ENCODE peak calls at places on chromosome 19, in five cellular contexts. V is A673, D is neural progenitor cell, W is brain microvascular endothelial cell, T is WERI-Rb-1. Y is an unnamed sample.
A peak's percentile ranks its signal among the peaks of the same experiment; 100 is the strongest.

GRCh38 chr19:17420267-17420924 is 549 bp downstream of the MVB12A start:
- DNase-seq in V (no peak), D (peak; percentile 77), W (no peak), T (peak; percentile 65), Y (peak; percentile 67)

GRCh38 chr19:48558018-48558684 is 6.2 kb downstream of the SULT2B1 start:
- DNase-seq in V (no peak), D (no peak), W (peak; percentile 36), T (no peak), Y (no peak)

GRCh38 chr19:44714597-44715169 is 15.7 kb downstream of the CEACAM16 start:
- DNase-seq in V (no peak), D (no peak), W (no peak), T (no peak), Y (no peak)

GRCh38 chr19:49863935-49864320 is 3.4 kb downstream of the PNKP start:
- DNase-seq in V (no peak), D (no peak), W (no peak), T (no peak), Y (no peak)

GRCh38 chr19:8075158-8076086 is 22.9 kb downstream of the CCL25 start:
- DNase-seq in V (no peak), D (no peak), W (no peak), T (no peak), Y (no peak)

GRCh38 chr19:35134601-35135091 is at the start of gene LGI4:
- DNase-seq in V (no peak), D (peak; percentile 16), W (no peak), T (peak; percentile 28), Y (no peak)

GRCh38 chr19:5804516-5805464 is at the start of gene NRTN:
- DNase-seq in V (peak; percentile 61), D (peak; percentile 84), W (no peak), T (peak; percentile 57), Y (peak; percentile 65)

GRCh38 chr19:13984875-13985741 is 21.0 kb downstream of the RFX1 start:
- DNase-seq in V (no peak), D (no peak), W (no peak), T (no peak), Y (no peak)

GRCh38 chr19:5618591-5618990 is 4.0 kb downstream of the SAFB2 start:
- DNase-seq in V (no peak), D (no peak), W (no peak), T (no peak), Y (no peak)

GRCh38 chr19:55346725-55347441 is 7.2 kb downstream of the KMT5C start:
- DNase-seq in V (no peak), D (no peak), W (no peak), T (no peak), Y (no peak)

GRCh38 chr19:55342044-55342531 is 2.4 kb downstream of the KMT5C start:
- DNase-seq in V (no peak), D (no peak), W (no peak), T (no peak), Y (no peak)

GRCh38 chr19:55345818-55346724 is 6.4 kb downstream of the KMT5C start:
- DNase-seq in V (no peak), D (no peak), W (no peak), T (peak; percentile 38), Y (no peak)

GRCh38 chr19:55345101-55345817 is 5.6 kb downstream of the KMT5C start:
- DNase-seq in V (no peak), D (no peak), W (no peak), T (no peak), Y (no peak)

DNA sequence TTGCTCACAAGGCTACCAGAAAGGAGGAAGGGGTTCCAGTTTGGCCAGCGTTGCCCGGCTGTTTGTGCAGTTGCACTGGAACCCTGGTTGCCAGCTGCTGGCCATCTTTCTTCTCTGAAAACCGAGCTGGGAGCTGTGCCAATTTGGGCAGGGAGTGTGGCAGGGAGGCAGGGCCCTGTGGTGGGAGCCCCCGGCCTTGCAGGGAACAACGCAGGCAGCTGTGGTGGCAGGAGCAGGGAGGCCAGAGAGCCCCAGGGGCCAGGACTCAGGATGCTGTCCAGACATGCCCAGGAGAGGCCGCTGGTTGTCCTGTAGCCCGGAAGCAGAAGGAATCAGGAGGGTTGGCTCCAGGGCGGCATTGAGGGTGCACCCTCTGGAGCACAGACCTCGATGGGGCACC is 4.8 kb downstream of the KMT5C start:
- DNase-seq in V (no peak), D (no peak), W (no peak), T (no peak), Y (no peak)
- TF ChIP-seq CTCF in V (no peak), D (no peak), W (peak; percentile 10), T (no peak), Y (no peak)

GRCh38 chr19:1019616-1019961 is 1.3 kb downstream of the TMEM259 start:
- DNase-seq in V (no peak), D (no peak), W (no peak), T (no peak), Y (no peak)
- H3K27ac ChIP-seq in V (peak overlapping the region; percentile 98), D (no peak overlapping the region), W (no peak overlapping the region), T (no peak overlapping the region), Y (peak overlapping the region; percentile 93)

GRCh38 chr19:16023558-16023915 is 52.8 kb upstream of the TPM4 start:
- DNase-seq in V (no peak), D (no peak), W (no peak), T (no peak), Y (no peak)

GRCh38 chr19:16021796-16022195 is 54.5 kb upstream of the TPM4 start:
- DNase-seq in V (no peak), D (no peak), W (no peak), T (no peak), Y (no peak)

GRCh38 chr19:16024266-16025107 is 51.8 kb upstream of the TPM4 start:
- DNase-seq in V (no peak), D (no peak), W (no peak), T (no peak), Y (no peak)

GRCh38 chr19:16022681-16023557 is 53.4 kb upstream of the TPM4 start:
- DNase-seq in V (no peak), D (no peak), W (no peak), T (no peak), Y (no peak)

GRCh38 chr19:16022251-16022650 is 54.0 kb upstream of the TPM4 start:
- DNase-seq in V (no peak), D (no peak), W (no peak), T (no peak), Y (no peak)
- TF ChIP-seq CTCF in V (no peak), D (no peak), W (no peak), T (no peak), Y (no peak)

DNA sequence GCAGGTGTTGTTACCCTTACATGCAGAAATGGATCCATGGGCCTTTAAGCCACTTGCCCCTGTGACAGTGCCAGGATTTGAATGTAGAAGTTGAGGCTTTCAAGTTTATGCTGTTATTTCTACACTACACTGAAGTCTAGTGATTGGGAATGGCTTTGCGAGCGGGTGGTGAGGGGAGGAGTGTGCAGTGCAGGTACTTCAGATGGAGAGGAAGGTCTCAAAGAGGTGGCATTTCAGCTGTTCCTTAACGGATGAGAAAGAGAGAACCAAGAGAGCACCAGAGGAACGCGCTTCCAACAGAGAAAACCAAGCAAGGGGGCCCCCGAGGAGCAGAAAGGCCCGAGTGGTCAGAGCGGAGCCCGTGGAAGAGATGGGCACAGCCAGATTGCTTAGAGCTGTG is 13.3 kb downstream of the ACTN4 start:
- DNase-seq in V (no peak), D (no peak), W (no peak), T (no peak), Y (no peak)
- H3K27ac ChIP-seq in V (peak overlapping the region; percentile 18), D (no peak overlapping the region), W (no peak overlapping the region), T (no peak overlapping the region), Y (peak overlapping the region; percentile 98)

DNA sequence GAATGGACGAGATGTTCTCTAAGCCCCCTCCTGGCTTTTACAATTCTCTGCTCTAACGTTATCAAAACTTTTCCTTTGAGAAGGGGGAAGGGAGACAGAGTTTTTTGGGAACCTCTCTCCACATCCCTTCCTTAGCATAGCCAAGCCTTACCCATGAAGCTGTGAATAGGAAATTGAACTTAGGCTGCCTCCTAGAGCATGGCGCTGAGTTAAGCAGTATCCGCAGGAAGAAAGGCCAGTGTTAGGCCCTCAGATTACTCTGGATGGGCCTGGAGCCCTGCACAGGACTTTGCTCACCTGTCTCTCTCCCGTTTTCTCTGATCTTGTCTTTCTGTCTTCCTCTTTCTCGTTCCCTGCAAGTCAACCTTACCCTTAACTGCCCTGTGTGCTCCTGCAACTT is 39.6 kb downstream of the CYP2B6 start:
- DNase-seq in V (no peak), D (no peak), W (no peak), T (peak; percentile 20), Y (no peak)
- TF ChIP-seq CTCF in V (no peak), D (no peak), W (no peak), T (peak; percentile 44), Y (no peak)

Y was measured in RWPE1.